ENCODE peak calls at places on chromosomes 3 and 15, in five cellular contexts. G is HEK293T, L is NT2/D1, J is H1, F is HepG2. S is an unnamed sample.

GRCh38 chr3:64400706-64401105 is 175.4 kb upstream of the PRICKLE2 start:
- DNase-seq in L (no peak), F (no peak), G (no peak), J (no peak), S (no peak)

GRCh38 chr15:69472575-69472974 is 20.0 kb downstream of the RPLP1 start:
- DNase-seq in F (no peak), L (no peak), J (no peak), G (no peak), S (no peak)

GRCh38 chr3:160312014-160312624 is 86.9 kb downstream of the C3orf80 start:
- DNase-seq in F (no peak), G (no peak), L (no peak), J (no peak), S (no peak)

GRCh38 chr3:64088408-64089136 is 65.3 kb upstream of the PSMD6 start:
- DNase-seq in G (no peak), F (no peak), L (no peak), J (no peak), S (no peak)

GRCh38 chr3:99577160-99577559 is 61.2 kb upstream of the COL8A1 start:
- DNase-seq in F (no peak), G (no peak), J (no peak), L (no peak), S (no peak)

GRCh38 chr3:112627419-112627818 is 13.5 kb downstream of the CCDC80 start:
- DNase-seq in L (no peak), F (no peak), J (no peak), G (no peak), S (no peak)

GRCh38 chr3:125128861-125129501 is 73.2 kb upstream of the HEG1 start:
- DNase-seq in J (no peak), F (peak), L (no peak), G (no peak), S (no peak)

GRCh38 chr3:149792485-149793270 is at the start of gene ANKUB1:
- DNase-seq in G (no peak), F (no peak), J (no peak), L (no peak), S (no peak)

GRCh38 chr15:29685156-29686078 is 136.9 kb downstream of the TJP1 start:
- DNase-seq in J (no peak), G (no peak), F (no peak), L (no peak), S (no peak)

GRCh38 chr15:79045041-79045440 is 45.5 kb downstream of the RASGRF1 start:
- DNase-seq in J (no peak), L (no peak), F (no peak), G (no peak), S (no peak)

GRCh38 chr3:41001556-41001955 is 197.7 kb upstream of the CTNNB1 start:
- DNase-seq in F (no peak), G (no peak), J (no peak), L (no peak), S (no peak)

GRCh38 chr3:126827121-126827520 is 123.1 kb downstream of the CHCHD6 start:
- DNase-seq in J (no peak), G (no peak), F (no peak), L (no peak), S (no peak)

GRCh38 chr3:54578417-54578816 is 349.4 kb downstream of the LRTM1 start:
- DNase-seq in L (no peak), F (no peak), J (no peak), G (no peak), S (no peak)

GRCh38 chr15:74784854-74785715 is 3.2 kb downstream of the CSK start:
- DNase-seq in J (no peak), L (no peak), G (no peak), F (no peak), S (no peak)

GRCh38 chr3:184570501-184570900 is 8.9 kb downstream of the EPHB3 start:
- DNase-seq in L (no peak), J (no peak), G (no peak), F (no peak), S (no peak)

GRCh38 chr3:170414202-170414663 is 4.4 kb upstream of the CLDN11 start:
- DNase-seq in L (peak), G (peak), J (no peak), F (peak), S (peak)
- TF ChIP-seq SUZ12 in L (no peak), G (no peak), J (no peak), F (no peak), S (no peak)

DNA sequence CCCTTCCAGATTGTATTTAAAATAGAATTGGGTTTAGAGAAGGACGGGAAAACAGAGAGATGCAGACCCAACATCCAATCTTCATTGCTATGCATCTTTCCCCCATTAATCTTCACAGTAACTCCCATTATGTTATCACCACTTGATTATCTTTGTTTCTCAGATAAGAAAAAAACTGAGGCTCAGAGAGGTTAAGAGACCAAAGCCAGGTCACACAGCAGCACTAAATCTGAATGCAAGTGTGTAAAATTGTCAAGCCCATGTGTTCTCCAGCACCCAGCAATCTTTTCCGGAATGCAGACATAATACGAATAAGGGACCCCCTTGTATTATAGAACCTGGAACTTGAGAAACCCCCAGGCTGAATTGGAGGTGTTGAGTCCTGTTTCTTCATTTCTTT is 80.5 kb upstream of the TRIM42 start:
- DNase-seq in G (no peak), F (no peak), L (no peak), J (no peak), S (no peak)
- TF ChIP-seq SUZ12 in G (no peak), F (no peak), L (no peak), J (no peak), S (no peak)

GRCh38 chr3:196327405-196327804 is 9.4 kb upstream of the DYNLT2B start:
- DNase-seq in G (no peak), J (no peak), L (no peak), F (no peak), S (no peak)
- TF ChIP-seq SUZ12 in G (no peak), J (no peak), L (no peak), F (no peak), S (no peak)

GRCh38 chr3:181757694-181758306 is 46.1 kb downstream of the SOX2 start:
- DNase-seq in G (no peak), L (no peak), J (no peak), F (no peak), S (no peak)
- TF ChIP-seq SUZ12 in G (no peak), L (no peak), J (no peak), F (no peak), S (no peak)

GRCh38 chr3:187293514-187293870 is 2.0 kb upstream of the MASP1 start:
- DNase-seq in L (no peak), G (no peak), F (no peak), J (no peak), S (no peak)

GRCh38 chr3:187295635-187296034 is 4.1 kb upstream of the MASP1 start:
- DNase-seq in J (no peak), L (no peak), G (no peak), F (no peak), S (no peak)

GRCh38 chr3:187292631-187293513 is 1.3 kb upstream of the MASP1 start:
- DNase-seq in J (no peak), L (no peak), F (no peak), G (no peak), S (no peak)

GRCh38 chr3:187292186-187292585 is 649 bp upstream of the MASP1 start:
- DNase-seq in L (no peak), J (no peak), G (no peak), F (no peak), S (no peak)

DNA sequence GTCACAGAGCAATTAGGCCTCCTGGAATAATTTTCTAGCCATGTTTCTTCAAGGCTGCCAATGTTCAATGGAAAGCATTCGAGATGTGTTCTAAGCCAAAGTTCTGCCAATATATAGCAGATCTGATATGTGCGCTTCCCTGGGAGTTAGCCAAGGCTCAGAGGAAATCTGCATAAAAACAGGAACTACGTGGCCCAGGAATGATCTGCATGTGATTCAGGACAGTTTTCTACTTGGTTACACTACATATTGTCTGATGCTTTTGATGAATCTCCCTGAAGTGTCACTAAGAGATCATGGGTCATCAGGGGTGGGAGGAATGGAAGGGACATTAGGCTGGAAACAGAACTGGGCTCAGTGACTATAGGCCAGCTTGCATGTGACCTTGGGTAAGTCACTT is 2.4 kb upstream of the MASP1 start:
- DNase-seq in J (no peak), L (no peak), G (no peak), F (no peak), S (no peak)
- TF ChIP-seq SUZ12 in J (no peak), L (no peak), G (no peak), F (no peak), S (no peak)

S was measured in GM12878.